ENCODE peak calls at places on chromosomes 7 and 10, in four cellular contexts. E is lung, U is right lobe of liver, Y is heart right ventricle. V is an unnamed sample. For H3K4me1 and H3K36me3, the result is how much of the 10 kb centered on the place peaks cover.

GRCh38 chr7:30914611-30915601 is 3.3 kb downstream of the AQP1 start:
- DNase-seq in E (no peak), Y (peak), U (no peak), V (no peak)

GRCh38 chr7:117068511-117069155 is 115.3 kb downstream of the ST7 start:
- DNase-seq in Y (no peak), U (no peak), E (no peak), V (no peak)

GRCh38 chr7:18798018-18798906 is 302.7 kb downstream of the HDAC9 start:
- DNase-seq in U (no peak), E (no peak), Y (no peak), V (no peak)

GRCh38 chr7:157905740-157906461 is 569.1 kb downstream of the DNAJB6 start:
- DNase-seq in U (no peak), Y (peak), E (no peak), V (no peak)

GRCh38 chr7:38294926-38295325 is 21.5 kb upstream of the TARP start:
- DNase-seq in Y (no peak), U (no peak), E (no peak), V (no peak)

GRCh38 chr10:50740351-50740688 is 584 bp downstream of the ASAH2B start:
- DNase-seq in Y (no peak), E (no peak), U (no peak), V (peak)

GRCh38 chr10:96626795-96627194 is 40.0 kb upstream of the TM9SF3 start:
- DNase-seq in Y (no peak), U (no peak), E (no peak), V (peak)

GRCh38 chr7:26469188-26469587 is 177.5 kb downstream of the SNX10 start:
- DNase-seq in U (no peak), Y (no peak), E (no peak), V (no peak)

GRCh38 chr10:42753126-42753506 is 29.5 kb upstream of the BMS1 start:
- DNase-seq in E (peak), Y (peak), U (peak), V (peak)

GRCh38 chr7:105496501-105496900 is 25.6 kb downstream of the PUS7 start:
- DNase-seq in E (no peak), Y (no peak), U (no peak), V (no peak)

GRCh38 chr7:102101111-102101551 is 185.5 kb upstream of the SH2B2 start:
- DNase-seq in Y (no peak), E (no peak), U (no peak), V (no peak)

GRCh38 chr10:111785921-111786320 is 397.6 kb downstream of the GPAM start:
- DNase-seq in Y (no peak), E (no peak), U (no peak), V (no peak)

GRCh38 chr10:27242473-27242950 is 1.9 kb upstream of the ACBD5 start:
- DNase-seq in Y (no peak), E (no peak), U (no peak), V (no peak)

GRCh38 chr10:106573106-106573505 is 591.4 kb downstream of the SORCS1 start:
- DNase-seq in E (no peak), Y (no peak), U (no peak), V (no peak)

GRCh38 chr10:102646610-102647432 is 2.5 kb downstream of the TRIM8 start:
- DNase-seq in U (no peak), Y (no peak), E (peak), V (no peak)

GRCh38 chr10:44952779-44953231 is 6.8 kb upstream of the RASSF4 start:
- DNase-seq in U (no peak), E (no peak), Y (no peak), V (no peak)

GRCh38 chr10:5406918-5407317 is 2.3 kb upstream of the TUBAL3 start:
- DNase-seq in Y (no peak), U (no peak), E (no peak), V (no peak)

GRCh38 chr10:67114945-67115344 is 189.1 kb downstream of the LRRTM3 start:
- DNase-seq in U (no peak), E (no peak), Y (no peak), V (no peak)

GRCh38 chr7:138089080-138089901 is 13.0 kb downstream of the AKR1D1 start:
- DNase-seq in U (no peak), E (no peak), Y (no peak), V (no peak)

GRCh38 chr10:75508814-75509306 is 77.4 kb downstream of the LRMDA start:
- DNase-seq in E (no peak), Y (no peak), U (no peak), V (no peak)

GRCh38 chr7:18520450-18521235 is 25.1 kb downstream of the HDAC9 start:
- DNase-seq in Y (no peak), E (no peak), U (no peak), V (no peak)

DNA sequence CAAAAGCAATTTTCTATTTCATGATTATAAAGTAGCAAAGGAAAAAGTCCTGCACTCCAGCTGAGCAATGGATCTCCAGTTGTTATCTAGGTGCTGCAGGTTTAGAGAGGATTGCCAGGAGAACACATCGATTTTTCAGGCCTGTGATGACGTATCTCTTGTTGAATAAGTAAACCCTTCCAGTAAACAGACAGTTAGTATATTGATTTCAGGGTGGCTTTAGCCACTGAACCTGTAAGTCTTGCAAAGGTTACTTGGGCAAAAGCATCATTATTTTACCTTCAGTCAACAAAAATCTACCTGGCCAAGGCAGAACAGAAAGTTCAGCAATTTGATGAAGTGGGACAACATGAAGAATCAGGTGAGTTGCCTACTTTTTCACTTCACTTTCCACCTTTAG is 12.3 kb downstream of the EGFR start:
- DNase-seq in E (no peak), U (no peak), Y (no peak), V (no peak)
- H3K4me1 ChIP-seq in E (under half), U (half or more), Y (under half), V (under half)

DNA sequence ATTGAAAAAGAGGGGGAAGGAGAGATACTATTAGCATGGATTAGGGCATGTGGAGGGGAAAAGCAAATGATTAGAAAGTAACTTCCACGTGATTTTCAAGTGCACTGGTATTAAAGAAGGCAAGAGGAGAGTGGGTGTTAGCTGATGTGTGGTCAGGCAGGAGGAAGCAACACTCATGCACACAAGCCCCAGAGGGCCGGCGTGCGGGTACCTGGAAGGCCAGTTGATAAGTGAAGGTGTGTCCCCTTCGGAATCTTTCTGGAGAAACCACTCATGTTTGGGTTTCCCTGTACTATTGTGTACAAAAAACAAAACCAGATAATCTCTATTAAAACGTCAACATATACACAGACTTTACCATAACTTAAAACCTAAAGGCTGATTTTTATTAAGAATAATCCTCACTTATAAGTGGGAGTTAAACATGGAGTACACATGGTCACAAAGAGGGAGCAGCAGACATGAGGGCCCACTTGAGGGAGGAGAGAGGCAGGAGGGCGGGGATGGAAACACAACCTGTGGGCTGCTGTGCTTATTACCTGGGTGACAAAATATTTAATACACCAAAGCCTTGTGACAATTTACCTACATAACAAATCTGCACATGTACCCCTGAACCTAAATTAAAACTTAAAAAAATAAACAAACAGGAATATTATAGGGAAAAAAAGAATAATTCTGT is 98.9 kb downstream of the SVIL start:
- DNase-seq in E (peak), U (no peak), Y (no peak), V (no peak)
- H3K36me3 ChIP-seq in E (under half), U (under half), Y (under half), V (under half)

DNA sequence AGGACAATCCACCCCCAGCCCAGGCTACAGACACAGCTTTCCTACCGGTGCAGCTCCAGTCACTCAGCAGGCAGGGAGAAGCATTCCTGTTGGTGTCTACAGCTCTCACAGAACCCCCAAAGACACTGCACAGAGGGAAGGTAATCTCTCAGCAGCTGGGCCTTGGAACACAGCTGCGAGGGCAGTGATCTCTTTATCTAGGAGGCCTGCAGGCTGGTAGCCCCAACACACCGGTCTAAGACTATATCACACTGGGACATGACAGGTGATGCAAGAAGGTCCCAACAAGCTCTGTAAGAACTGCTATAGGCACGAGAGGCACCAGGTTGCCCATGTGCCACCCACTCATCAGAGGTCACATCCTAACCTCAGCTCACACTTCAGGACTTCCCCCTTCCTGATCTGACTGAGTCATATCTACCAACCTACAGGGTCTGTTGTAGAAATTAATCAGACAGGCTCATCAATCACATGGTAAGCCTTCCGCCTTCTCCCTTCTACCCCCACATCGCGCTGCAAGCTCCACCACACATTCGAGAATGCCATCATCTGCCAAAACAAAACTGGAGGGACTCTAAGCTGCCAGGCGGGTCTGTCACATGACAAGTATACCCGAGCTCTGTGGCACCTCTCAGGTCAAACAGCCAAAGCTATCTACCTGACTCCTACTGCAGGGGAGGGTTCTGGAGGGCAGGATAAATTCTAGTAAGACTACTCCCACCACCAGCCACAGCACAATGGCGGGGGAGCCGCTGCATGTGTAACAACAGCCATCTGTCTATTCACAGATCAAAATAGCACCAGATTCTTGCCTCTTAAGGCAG is 26.1 kb downstream of the FAM53B start:
- DNase-seq in U (peak), E (no peak), Y (no peak), V (peak)
- H3K4me1 ChIP-seq in U (half or more), E (under half), Y (half or more), V (half or more)

GRCh38 chr7:98949336-98950044 is 71.2 kb downstream of the TRRAP start:
- DNase-seq in E (no peak), Y (peak), U (no peak), V (no peak)
- H3K36me3 ChIP-seq in E (under half), Y (under half), U (half or more), V (half or more)

V was measured in CD8-positive, alpha-beta T cell.